ENCODE peak calls at places on chromosomes 16 and 17, in six cellular contexts. P is GM12878, G is K562, Z is HCT116, R is HepG2, T is H1. B is an unnamed sample. For H3K4me1, the result is how much of the 10 kb centered on the place peaks cover.

GRCh38 chr16:65739518-65739917 is 617.7 kb upstream of the CDH11 start:
- DNase-seq in P (no peak), G (no peak), Z (no peak), R (no peak), T (no peak), B (no peak)

GRCh38 chr16:14131774-14132695 is 60.9 kb downstream of the MRTFB start:
- DNase-seq in P (no peak), G (no peak), Z (no peak), R (peak), T (no peak), B (no peak)

GRCh38 chr17:60151355-60151754 is 1.6 kb downstream of the CA4 start:
- DNase-seq in P (no peak), G (no peak), Z (no peak), R (no peak), T (peak), B (no peak)

GRCh38 chr17:28878981-28879380 is 18.6 kb downstream of the FLOT2 start:
- DNase-seq in P (no peak), G (peak), Z (peak), R (peak), T (peak), B (no peak)

GRCh38 chr16:15704545-15704987 is 54.5 kb downstream of the NDE1 start:
- DNase-seq in P (no peak), G (peak), Z (peak), R (peak), T (peak), B (peak)

GRCh38 chr16:62391940-62392339 is 355.7 kb upstream of the CDH8 start:
- DNase-seq in P (no peak), G (no peak), Z (no peak), R (no peak), T (no peak), B (no peak)

GRCh38 chr17:58352843-58353719 is 1.1 kb upstream of the SUPT4H1 start:
- DNase-seq in P (no peak), G (peak), Z (no peak), R (no peak), T (peak), B (no peak)

GRCh38 chr17:53470626-53471025 is 352.1 kb upstream of the KIF2B start:
- DNase-seq in P (no peak), G (no peak), Z (no peak), R (no peak), T (no peak), B (no peak)

GRCh38 chr17:81652901-81653771 is 3.2 kb downstream of the PDE6G start:
- DNase-seq in P (no peak), G (no peak), Z (no peak), R (no peak), T (peak), B (no peak)

DNA sequence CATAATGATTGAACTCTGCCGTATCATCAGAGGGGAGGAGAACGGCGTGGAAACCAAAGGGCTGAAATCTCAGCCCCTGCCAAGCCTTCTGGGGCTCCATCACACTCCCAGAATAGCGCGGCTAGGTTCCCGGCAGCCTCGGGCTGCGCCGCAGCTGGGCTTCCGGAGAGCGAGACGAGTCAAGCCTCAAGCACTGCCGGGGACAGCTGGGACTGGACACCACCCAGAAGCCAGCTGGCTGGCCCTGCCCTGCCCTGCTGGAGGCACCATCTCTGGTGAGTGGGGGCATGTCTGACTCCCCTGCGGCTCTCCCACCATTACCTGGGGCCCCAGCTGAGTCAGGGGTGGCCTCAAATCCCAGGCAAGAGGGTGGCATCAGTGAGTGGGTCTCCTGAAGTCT is 7.2 kb upstream of the GPRC5C start:
- DNase-seq in P (no peak), G (no peak), Z (no peak), R (no peak), T (no peak), B (no peak)
- TF ChIP-seq ZNF274 in P (no peak), G (no peak), Z (no peak), R (no peak), T (no peak), B (no peak)

GRCh38 chr16:87380875-87381274 is 2.7 kb downstream of the FBXO31 start:
- DNase-seq in P (peak), G (no peak), Z (no peak), R (peak), T (no peak), B (no peak)
- H3K4me1 ChIP-seq in P (under half), G (under half), Z (under half), R (half or more), T (under half), B (under half)

GRCh38 chr16:58814348-58814801 is 80.3 kb upstream of the GOT2 start:
- DNase-seq in P (no peak), G (peak), Z (peak), R (peak), T (peak), B (peak)
- TF ChIP-seq ZNF274 in P (no peak), G (no peak), Z (no peak), R (no peak), T (no peak), B (no peak)

GRCh38 chr16:67444259-67445125 is 13.6 kb downstream of the HSD11B2 start:
- DNase-seq in P (no peak), G (no peak), Z (no peak), R (no peak), T (no peak), B (no peak)

GRCh38 chr16:67441907-67442306 is 11.0 kb downstream of the HSD11B2 start:
- DNase-seq in P (no peak), G (no peak), Z (no peak), R (no peak), T (no peak), B (no peak)

GRCh38 chr16:67442581-67443255 is 11.8 kb downstream of the HSD11B2 start:
- DNase-seq in P (no peak), G (no peak), Z (no peak), R (no peak), T (no peak), B (no peak)

GRCh38 chr16:67445126-67445426 is 14.2 kb downstream of the HSD11B2 start:
- DNase-seq in P (no peak), G (no peak), Z (no peak), R (no peak), T (no peak), B (no peak)

DNA sequence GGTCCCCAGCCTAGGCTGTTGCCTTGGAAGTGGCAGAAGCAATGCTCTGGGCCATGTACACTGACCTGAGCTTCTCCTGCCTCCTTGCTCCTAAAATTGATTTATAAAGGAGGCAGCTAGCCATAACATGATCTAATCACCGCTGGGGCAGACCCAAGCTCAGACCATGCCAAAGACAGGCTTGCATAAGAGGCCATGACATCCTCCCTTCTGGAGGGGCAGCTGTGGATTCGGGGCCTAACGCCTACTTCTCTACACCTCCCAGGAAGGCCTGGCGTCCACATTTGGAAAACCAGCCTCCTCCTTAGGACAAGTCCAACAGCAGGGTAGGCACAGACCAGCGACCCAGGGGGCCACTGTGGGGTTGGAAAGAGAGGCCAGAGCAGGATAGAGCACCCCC is 12.4 kb downstream of the HSD11B2 start:
- DNase-seq in P (no peak), G (no peak), Z (no peak), R (no peak), T (no peak), B (no peak)
- H3K4me1 ChIP-seq in P (under half), G (under half), Z (under half), R (under half), T (under half), B (under half)

GRCh38 chr17:33981713-33982601 is 273.1 kb upstream of the CCL2 start:
- DNase-seq in P (no peak), G (no peak), Z (no peak), R (no peak), T (no peak), B (no peak)
- TF ChIP-seq ZNF274 in P (no peak), G (no peak), Z (no peak), R (no peak), T (no peak), B (no peak)

B was measured in NT2/D1.